ENCODE peak calls at places on chromosomes 11 and 22, in eight cellular contexts. R, S, N, H, L, D, K and B are unnamed samples.

GRCh38 chr22:29308791-29309262 is 2.4 kb downstream of the GAS2L1 start:
- DNase-seq in R (peak; percentile 73), S (peak; percentile 73), N (no peak), H (peak; percentile 72), L (no peak), D (peak; percentile 74), K (no peak), B (no peak)

GRCh38 chr11:109519253-109519652 is 97.3 kb downstream of the C11orf87 start:
- DNase-seq in R (no peak), S (no peak), N (no peak), H (no peak), L (no peak), D (no peak), K (no peak), B (no peak)

GRCh38 chr11:130650456-130651068 is 202.1 kb downstream of the ADAMTS15 start:
- DNase-seq in R (no peak), S (no peak), N (no peak), H (no peak), L (no peak), D (no peak), K (no peak), B (no peak)

GRCh38 chr11:118912742-118913410 is 12.8 kb downstream of the BCL9L start:
- DNase-seq in R (peak; percentile 79), S (no peak), N (no peak), H (peak; percentile 60), L (peak; percentile 51), D (peak; percentile 58), K (no peak), B (no peak)

GRCh38 chr11:134412508-134413333 is 679 bp upstream of the B3GAT1 start:
- DNase-seq in R (peak; percentile 28), S (no peak), N (no peak), H (peak; percentile 51), L (no peak), D (peak; percentile 17), K (peak; percentile 3), B (peak; percentile 54)

GRCh38 chr11:128390246-128390645 is 197.1 kb downstream of the ETS1 start:
- DNase-seq in R (no peak), S (no peak), N (no peak), H (no peak), L (no peak), D (no peak), K (no peak), B (no peak)

GRCh38 chr11:78244546-78245315 is 56.0 kb downstream of the USP35 start:
- DNase-seq in R (no peak), S (no peak), N (no peak), H (no peak), L (no peak), D (peak; percentile 31), K (no peak), B (no peak)

GRCh38 chr11:73326929-73327811 is 19.1 kb downstream of the ARHGEF17 start:
- DNase-seq in R (peak; percentile 50), S (peak; percentile 78), N (no peak), H (no peak), L (no peak), D (peak; percentile 46), K (no peak), B (no peak)

GRCh38 chr11:971731-972365 is 46.2 kb downstream of the AP2A2 start:
- DNase-seq in R (no peak), S (no peak), N (no peak), H (no peak), L (no peak), D (no peak), K (no peak), B (no peak)

GRCh38 chr11:62104816-62105610 is 18.8 kb upstream of the INCENP start:
- DNase-seq in R (peak; percentile 42), S (peak; percentile 57), N (no peak), H (no peak), L (no peak), D (no peak), K (no peak), B (no peak)

GRCh38 chr22:48943567-48944432 is 883.9 kb downstream of the BRD1 start:
- DNase-seq in R (peak; percentile 17), S (no peak), N (no peak), H (no peak), L (no peak), D (no peak), K (no peak), B (peak; percentile 40)

GRCh38 chr22:46737105-46737975 is 712 bp downstream of the CERK start:
- DNase-seq in R (peak; percentile 70), S (peak; percentile 54), N (peak; percentile 48), H (peak; percentile 68), L (peak; percentile 27), D (no peak), K (no peak), B (peak; percentile 25)

GRCh38 chr22:39519681-39520053 is 695 bp upstream of the ATF4 start:
- DNase-seq in R (no peak), S (no peak), N (peak; percentile 65), H (no peak), L (no peak), D (peak; percentile 30), K (no peak), B (no peak)

GRCh38 chr11:28447226-28447625 is 339.0 kb downstream of the METTL15 start:
- DNase-seq in R (no peak), S (peak; percentile 82), N (no peak), H (no peak), L (peak; percentile 1), D (no peak), K (no peak), B (no peak)